ENCODE peak calls at places on chromosomes 12 and 14, in eight cellular contexts. D is K562, X is AG09309, G is brain microvascular endothelial cell, B is right atrium auricular region, F is choroid plexus epithelial cell, N is GM06990, T is BJ. V is an unnamed sample.

GRCh38 chr12:3680919-3681594 is 71.9 kb downstream of the CRACR2A start:
- DNase-seq in D (no peak), X (no peak), G (peak; percentile 24), B (no peak), F (peak; percentile 76), N (no peak), T (no peak), V (no peak)

GRCh38 chr14:101977311-101978071 is 13.1 kb downstream of the DYNC1H1 start:
- DNase-seq in D (no peak), X (no peak), G (no peak), B (no peak), F (peak; percentile 54), N (no peak), T (no peak), V (no peak)

GRCh38 chr14:38522724-38523123 is 266.8 kb upstream of the CLEC14A start:
- DNase-seq in D (no peak), X (no peak), G (no peak), B (no peak), F (no peak), N (no peak), T (no peak), V (no peak)

GRCh38 chr12:117774986-117775775 is 193.6 kb downstream of the KSR2 start:
- DNase-seq in D (no peak), X (no peak), G (no peak), B (no peak), F (no peak), N (no peak), T (no peak), V (no peak)

GRCh38 chr12:12803186-12803585 is 10.0 kb upstream of the DDX47 start:
- DNase-seq in D (peak; percentile 75), X (peak; percentile 44), G (peak; percentile 81), B (peak; percentile 69), F (peak; percentile 82), N (peak; percentile 67), T (no peak), V (peak; percentile 86)

GRCh38 chr12:19757317-19757877 is 318.1 kb downstream of the AEBP2 start:
- DNase-seq in D (no peak), X (no peak), G (no peak), B (no peak), F (peak; percentile 75), N (no peak), T (no peak), V (no peak)

GRCh38 chr14:61471297-61471980 is 150.1 kb downstream of the PRKCH start:
- DNase-seq in D (no peak), X (no peak), G (peak; percentile 36), B (no peak), F (peak; percentile 67), N (no peak), T (no peak), V (no peak)

GRCh38 chr14:101174980-101175606 is 271.6 kb upstream of the RTL1 start:
- DNase-seq in D (no peak), X (no peak), G (no peak), B (peak; percentile 51), F (no peak), N (no peak), T (no peak), V (no peak)

GRCh38 chr12:118377005-118377890 is 893 bp downstream of the SUDS3 start:
- DNase-seq in D (peak; percentile 23), X (no peak), G (no peak), B (no peak), F (no peak), N (no peak), T (no peak), V (no peak)

GRCh38 chr14:59919582-59920377 is at the start of gene LRRC9:
- DNase-seq in D (no peak), X (no peak), G (no peak), B (no peak), F (peak; percentile 55), N (no peak), T (no peak), V (no peak)

GRCh38 chr12:27107976-27108375 is 25.6 kb upstream of the C12orf71 start:
- DNase-seq in D (no peak), X (no peak), G (no peak), B (no peak), F (no peak), N (no peak), T (no peak), V (no peak)

GRCh38 chr14:98593361-98593761 is 678.6 kb downstream of the BCL11B start:
- DNase-seq in D (no peak), X (no peak), G (no peak), B (no peak), F (no peak), N (no peak), T (no peak), V (no peak)

GRCh38 chr12:29880987-29881386 is 97.2 kb upstream of the TMTC1 start:
- DNase-seq in D (no peak), X (no peak), G (no peak), B (no peak), F (no peak), N (no peak), T (no peak), V (no peak)

GRCh38 chr12:24767016-24767415 is 181.9 kb downstream of the BCAT1 start:
- DNase-seq in D (no peak), X (no peak), G (no peak), B (no peak), F (no peak), N (no peak), T (no peak), V (no peak)

GRCh38 chr12:118061876-118062791 is 1.2 kb upstream of the WSB2 start:
- DNase-seq in D (peak; percentile 65), X (no peak), G (no peak), B (no peak), F (peak; percentile 48), N (peak; percentile 38), T (no peak), V (no peak)

GRCh38 chr14:103442288-103442687 is 57.1 kb downstream of the MARK3 start:
- DNase-seq in D (no peak), X (no peak), G (no peak), B (no peak), F (peak; percentile 56), N (no peak), T (no peak), V (no peak)

GRCh38 chr12:122096591-122097149 is 18.1 kb downstream of the MLXIP start:
- DNase-seq in D (no peak), X (no peak), G (no peak), B (no peak), F (no peak), N (no peak), T (no peak), V (no peak)

GRCh38 chr12:114399664-114400211 is 6.2 kb downstream of the TBX5 start:
- DNase-seq in D (peak; percentile 12), X (no peak), G (no peak), B (no peak), F (no peak), N (no peak), T (peak; percentile 74), V (no peak)

GRCh38 chr12:115506822-115507629 is 770.5 kb downstream of the MED13L start:
- DNase-seq in D (no peak), X (no peak), G (no peak), B (no peak), F (no peak), N (no peak), T (no peak), V (no peak)

GRCh38 chr12:6333566-6333965 is 8.3 kb downstream of the TNFRSF1A start:
- DNase-seq in D (no peak), X (no peak), G (peak; percentile 87), B (no peak), F (peak; percentile 84), N (no peak), T (no peak), V (no peak)
- H3K4me3 ChIP-seq in D (no peak overlapping the region), X (no peak overlapping the region), G (no peak overlapping the region), B (no peak overlapping the region), F (peak overlapping the region; percentile 11), N (no peak overlapping the region), T (no peak overlapping the region), V (no peak overlapping the region)

GRCh38 chr14:69002069-69002468 is 23.0 kb upstream of the ACTN1 start:
- DNase-seq in D (peak; percentile 51), X (no peak), G (no peak), B (no peak), F (peak; percentile 52), N (no peak), T (no peak), V (no peak)
- TF ChIP-seq CTCF in D (peak; percentile 47), X (no peak), G (peak; percentile 41), B (no peak), F (peak; percentile 39), N (peak; percentile 11), T (peak; percentile 9), V (peak; percentile 49)

GRCh38 chr12:54143233-54143986 is 45.4 kb downstream of the SMUG1 start:
- DNase-seq in D (no peak), X (no peak), G (no peak), B (no peak), F (no peak), N (no peak), T (no peak), V (no peak)

GRCh38 chr12:54141534-54142475 is 47.0 kb downstream of the SMUG1 start:
- DNase-seq in D (no peak), X (peak; percentile 23), G (no peak), B (peak; percentile 67), F (no peak), N (no peak), T (peak; percentile 23), V (no peak)

GRCh38 chr12:54138219-54138618 is 50.6 kb downstream of the SMUG1 start:
- DNase-seq in D (no peak), X (no peak), G (no peak), B (no peak), F (no peak), N (no peak), T (no peak), V (no peak)

GRCh38 chr12:54139030-54139429 is 49.8 kb downstream of the SMUG1 start:
- DNase-seq in D (no peak), X (no peak), G (no peak), B (no peak), F (no peak), N (no peak), T (no peak), V (no peak)

GRCh38 chr12:54140958-54141388 is 47.8 kb downstream of the SMUG1 start:
- DNase-seq in D (no peak), X (no peak), G (no peak), B (no peak), F (no peak), N (no peak), T (peak; percentile 47), V (no peak)
- H3K4me3 ChIP-seq in D (no peak overlapping the region), X (no peak overlapping the region), G (no peak overlapping the region), B (no peak overlapping the region), F (no peak overlapping the region), N (no peak overlapping the region), T (no peak overlapping the region), V (no peak overlapping the region)

DNA sequence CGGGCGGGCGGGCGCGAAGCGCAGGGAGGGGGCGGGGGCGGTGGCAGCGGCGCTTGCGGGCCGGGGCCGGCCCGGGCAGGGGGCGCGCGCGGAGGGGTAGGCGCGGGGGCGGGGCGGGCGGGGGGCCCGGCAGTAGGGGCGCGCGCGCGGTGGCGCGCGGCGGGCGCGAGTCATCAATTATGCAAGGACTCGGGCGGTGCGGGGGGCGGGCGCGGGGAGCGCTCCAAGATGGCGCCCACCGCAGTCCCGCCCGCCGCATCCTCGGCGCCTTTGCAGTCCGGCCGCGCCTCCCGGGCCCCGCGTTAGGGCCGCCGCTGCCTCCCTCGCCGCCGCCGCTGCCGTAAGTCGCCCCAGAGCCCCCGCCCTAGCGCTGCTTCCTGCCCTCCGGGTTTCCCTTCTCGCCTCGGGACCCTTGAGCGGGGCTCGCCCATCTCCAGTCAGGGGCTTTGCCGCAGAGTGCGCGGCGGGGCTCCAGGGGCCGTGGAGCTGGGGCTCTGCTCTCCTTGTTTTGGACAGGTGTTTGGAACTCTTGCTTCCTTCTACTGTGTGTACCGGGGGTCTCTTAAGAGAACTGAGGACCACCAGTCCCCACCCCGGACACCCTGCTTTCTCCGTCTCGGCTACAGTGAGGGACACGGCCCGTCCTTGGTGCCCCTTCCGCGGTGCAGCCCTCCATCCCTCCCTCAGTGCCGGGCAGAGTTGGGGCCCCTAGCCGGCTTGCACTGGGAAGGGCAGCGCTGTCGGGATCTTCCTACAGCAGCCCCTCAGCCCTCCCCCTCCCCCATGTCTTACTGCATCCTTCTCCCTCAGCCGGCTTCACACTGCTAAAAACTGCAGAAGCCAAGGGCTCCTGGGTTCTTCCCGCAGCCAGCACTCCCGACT is at the start of gene SCN8A:
- DNase-seq in D (peak; percentile 49), X (no peak), G (no peak), B (no peak), F (no peak), N (peak; percentile 56), T (no peak), V (no peak)
- TF ChIP-seq CTCF in D (no peak), X (no peak), G (no peak), B (no peak), F (no peak), N (no peak), T (no peak), V (no peak)